ENCODE peak calls at places on chromosome 11, in seven cellular contexts. I is SK-N-SH, Q is H1, D is HCT116, T is GM23338, M is prostate gland, B is transverse colon. C is an unnamed sample.

GRCh38 chr11:86063536-86063935 is 5.3 kb downstream of the PICALM start:
- DNase-seq in I (no peak), M (no peak), Q (no peak), T (no peak), D (no peak), B (no peak), C (no peak)

GRCh38 chr11:111691731-111692130 is 74.5 kb downstream of the PPP2R1B start:
- DNase-seq in T (no peak), I (no peak), D (no peak), M (no peak), Q (no peak), B (no peak), C (no peak)

GRCh38 chr11:35678471-35678870 is 15.9 kb downstream of the TRIM44 start:
- DNase-seq in M (no peak), Q (no peak), B (no peak), T (no peak), D (no peak), I (no peak), C (no peak)

GRCh38 chr11:92843455-92843854 is 126.0 kb upstream of the MTNR1B start:
- DNase-seq in I (no peak), Q (no peak), T (no peak), D (no peak), M (peak; percentile 72), B (no peak), C (no peak)

GRCh38 chr11:78869293-78869692 is 294.6 kb upstream of the NARS2 start:
- DNase-seq in B (no peak), D (no peak), I (no peak), Q (no peak), M (no peak), T (peak; percentile 50), C (no peak)

GRCh38 chr11:102449651-102450570 is 2.7 kb downstream of the TMEM123 start:
- DNase-seq in Q (no peak), B (no peak), T (no peak), I (no peak), M (no peak), D (no peak), C (no peak)

GRCh38 chr11:399731-400211 is 5.8 kb downstream of the PKP3 start:
- DNase-seq in D (no peak), T (no peak), M (no peak), B (no peak), Q (no peak), I (no peak), C (no peak)

GRCh38 chr11:122524532-122524882 is 131.0 kb upstream of the UBASH3B start:
- DNase-seq in M (no peak), T (peak; percentile 62), B (no peak), I (peak; percentile 35), D (no peak), Q (no peak), C (no peak)

GRCh38 chr11:115222218-115222862 is 281.9 kb downstream of the CADM1 start:
- DNase-seq in T (peak; percentile 28), D (no peak), Q (no peak), B (peak; percentile 15), M (no peak), I (no peak), C (no peak)

GRCh38 chr11:7833527-7833926 is 36.8 kb upstream of the OR5P2 start:
- DNase-seq in T (peak; percentile 29), M (no peak), D (no peak), I (no peak), B (no peak), Q (no peak), C (no peak)

GRCh38 chr11:78372114-78372768 is 45.4 kb downstream of the GAB2 start:
- DNase-seq in I (no peak), M (no peak), B (no peak), Q (no peak), D (no peak), T (no peak), C (no peak)

GRCh38 chr11:61512435-61512834 is 3.9 kb downstream of the LRRC10B start:
- DNase-seq in T (no peak), B (no peak), M (no peak), D (no peak), Q (no peak), I (no peak), C (no peak)

GRCh38 chr11:104582431-104582830 is 315.8 kb downstream of the CASP12 start:
- DNase-seq in D (no peak), M (no peak), T (no peak), Q (no peak), I (no peak), B (no peak), C (no peak)
- TF ChIP-seq CTCF in D (no peak), M (no peak), T (no peak), Q (no peak), I (no peak), B (no peak), C (no peak)

GRCh38 chr11:118263694-118264567 is at the start of gene MPZL2:
- DNase-seq in I (no peak), Q (peak; percentile 70), D (peak; percentile 65), T (peak; percentile 76), B (peak; percentile 86), M (peak; percentile 90), C (no peak)
- TF ChIP-seq POLR2AphosphoS5 in I (no peak), Q (peak; percentile 37), D (peak; percentile 91), T (peak; percentile 11), B (peak; percentile 90), M (peak; percentile 87), C (no peak)

GRCh38 chr11:38006466-38006865 is 1408.4 kb upstream of the RAG2 start:
- DNase-seq in M (no peak), Q (no peak), B (no peak), D (no peak), T (no peak), I (no peak), C (no peak)
- H3K4me1 ChIP-seq in M (no peaks in the 10 kb centered on the region), Q (no peaks in the 10 kb centered on the region), B (no peaks in the 10 kb centered on the region), D (no peaks in the 10 kb centered on the region), T (no peaks in the 10 kb centered on the region), I (no peaks in the 10 kb centered on the region), C (no peaks in the 10 kb centered on the region)

GRCh38 chr11:125871391-125872137 is 15.9 kb upstream of the HYLS1 start:
- DNase-seq in Q (peak; percentile 87), T (peak; percentile 86), B (no peak), M (no peak), I (peak; percentile 65), D (peak; percentile 29), C (no peak)
- TF ChIP-seq CTCF in Q (peak; percentile 88), T (peak; percentile 89), B (peak; percentile 13), M (no peak), I (peak; percentile 69), D (peak; percentile 69), C (peak; percentile 23)

GRCh38 chr11:28860898-28861297 is 752.7 kb downstream of the METTL15 start:
- DNase-seq in T (no peak), Q (no peak), M (no peak), B (no peak), I (no peak), D (peak; percentile 13), C (no peak)
- TF ChIP-seq POLR2AphosphoS5 in T (no peak), Q (no peak), M (no peak), B (no peak), I (no peak), D (no peak), C (no peak)